ENCODE peak calls at places on chromosomes 1 and 21, in eight cellular contexts. T is neural progenitor cell, M is PC-9, L is dorsolateral prefrontal cortex, I is cardiac fibroblast, A is spleen, R is fibroblast of villous mesenchyme, Z is GM12865. P is an unnamed sample.
A peak's percentile ranks its signal among the peaks of the same experiment; 100 is the strongest.

GRCh38 chr1:92923664-92924063 is 37.6 kb downstream of the DIPK1A start:
- DNase-seq in T (no peak), M (no peak), L (no peak), I (no peak), A (no peak), R (peak; percentile 71), Z (no peak), P (no peak)

GRCh38 chr1:206469411-206469932 is 804 bp upstream of the IKBKE start:
- DNase-seq in T (no peak), M (peak; percentile 41), L (no peak), I (no peak), A (peak; percentile 56), R (no peak), Z (peak; percentile 57), P (no peak)

GRCh38 chr1:99180915-99181314 is 83.4 kb upstream of the PLPPR4 start:
- DNase-seq in T (no peak), M (no peak), L (no peak), I (peak; percentile 35), A (no peak), R (no peak), Z (no peak), P (no peak)

GRCh38 chr1:160844447-160845232 is 18.0 kb downstream of the CD244 start:
- DNase-seq in T (no peak), M (no peak), L (no peak), I (no peak), A (no peak), R (no peak), Z (no peak), P (no peak)

GRCh38 chr1:52355436-52355835 is 10.6 kb downstream of the CC2D1B start:
- DNase-seq in T (no peak), M (no peak), L (no peak), I (no peak), A (no peak), R (no peak), Z (no peak), P (no peak)

GRCh38 chr1:41482001-41482765 is 2.3 kb downstream of the EDN2 start:
- DNase-seq in T (no peak), M (peak; percentile 88), L (no peak), I (no peak), A (peak; percentile 61), R (no peak), Z (no peak), P (no peak)

GRCh38 chr21:27173052-27173451 is 206.2 kb upstream of the ADAMTS5 start:
- DNase-seq in T (no peak), M (no peak), L (no peak), I (no peak), A (no peak), R (no peak), Z (no peak), P (no peak)

GRCh38 chr1:245874942-245875580 is 632.0 kb downstream of the SMYD3 start:
- DNase-seq in T (no peak), M (no peak), L (no peak), I (peak; percentile 100), A (no peak), R (peak; percentile 99), Z (no peak), P (peak; percentile 97)

GRCh38 chr1:50371749-50372148 is 51.5 kb downstream of the DMRTA2 start:
- DNase-seq in T (no peak), M (no peak), L (no peak), I (no peak), A (no peak), R (no peak), Z (no peak), P (no peak)

GRCh38 chr1:55298167-55298894 is 83.2 kb upstream of the USP24 start:
- DNase-seq in T (no peak), M (no peak), L (no peak), I (no peak), A (no peak), R (no peak), Z (no peak), P (no peak)

GRCh38 chr1:158035976-158036583 is 42.6 kb downstream of the KIRREL1 start:
- DNase-seq in T (peak; percentile 60), M (peak; percentile 33), L (no peak), I (peak; percentile 81), A (no peak), R (peak; percentile 82), Z (peak; percentile 31), P (no peak)

GRCh38 chr1:228778466-228778865 is 43.2 kb downstream of the RHOU start:
- DNase-seq in T (no peak), M (no peak), L (no peak), I (no peak), A (no peak), R (no peak), Z (no peak), P (no peak)

GRCh38 chr1:33348676-33349080 is 27.8 kb upstream of the A3GALT2 start:
- DNase-seq in T (no peak), M (no peak), L (no peak), I (no peak), A (peak; percentile 76), R (peak; percentile 53), Z (no peak), P (no peak)

GRCh38 chr21:37564341-37564923 is 197.9 kb downstream of the DYRK1A start:
- DNase-seq in T (peak; percentile 21), M (peak; percentile 87), L (peak; percentile 91), I (peak; percentile 96), A (peak; percentile 89), R (peak; percentile 96), Z (peak; percentile 76), P (peak; percentile 88)
- H3K4me3 ChIP-seq in T (no peak overlapping the region), M (peak overlapping the region; percentile 65), L (peak overlapping the region; percentile 82), I (peak overlapping the region; percentile 65), A (peak overlapping the region; percentile 84), R (peak overlapping the region; percentile 61), Z (peak overlapping the region; percentile 72), P (peak overlapping the region; percentile 75)

GRCh38 chr1:108591471-108591870 is 31.6 kb downstream of the EEIG2 start:
- DNase-seq in T (no peak), M (no peak), L (no peak), I (no peak), A (no peak), R (no peak), Z (no peak), P (no peak)
- H3K4me3 ChIP-seq in T (no peak overlapping the region), M (no peak overlapping the region), L (no peak overlapping the region), I (no peak overlapping the region), A (no peak overlapping the region), R (no peak overlapping the region), Z (no peak overlapping the region), P (no peak overlapping the region)

GRCh38 chr1:12619396-12620141 is 1.6 kb upstream of the DHRS3 start:
- DNase-seq in T (peak; percentile 93), M (peak; percentile 79), L (peak; percentile 87), I (peak; percentile 91), A (peak; percentile 93), R (peak; percentile 90), Z (peak; percentile 76), P (no peak)

GRCh38 chr1:12618661-12619395 is 818 bp upstream of the DHRS3 start:
- DNase-seq in T (peak; percentile 79), M (peak; percentile 79), L (no peak), I (peak; percentile 80), A (peak; percentile 82), R (peak; percentile 91), Z (no peak), P (peak; percentile 70)

GRCh38 chr1:12621346-12622320 is 3.6 kb upstream of the DHRS3 start:
- DNase-seq in T (no peak), M (no peak), L (no peak), I (peak; percentile 57), A (peak; percentile 65), R (peak; percentile 8), Z (no peak), P (no peak)

GRCh38 chr1:12620931-12621330 is 2.9 kb upstream of the DHRS3 start:
- DNase-seq in T (no peak), M (no peak), L (no peak), I (no peak), A (peak; percentile 39), R (no peak), Z (no peak), P (no peak)

DNA sequence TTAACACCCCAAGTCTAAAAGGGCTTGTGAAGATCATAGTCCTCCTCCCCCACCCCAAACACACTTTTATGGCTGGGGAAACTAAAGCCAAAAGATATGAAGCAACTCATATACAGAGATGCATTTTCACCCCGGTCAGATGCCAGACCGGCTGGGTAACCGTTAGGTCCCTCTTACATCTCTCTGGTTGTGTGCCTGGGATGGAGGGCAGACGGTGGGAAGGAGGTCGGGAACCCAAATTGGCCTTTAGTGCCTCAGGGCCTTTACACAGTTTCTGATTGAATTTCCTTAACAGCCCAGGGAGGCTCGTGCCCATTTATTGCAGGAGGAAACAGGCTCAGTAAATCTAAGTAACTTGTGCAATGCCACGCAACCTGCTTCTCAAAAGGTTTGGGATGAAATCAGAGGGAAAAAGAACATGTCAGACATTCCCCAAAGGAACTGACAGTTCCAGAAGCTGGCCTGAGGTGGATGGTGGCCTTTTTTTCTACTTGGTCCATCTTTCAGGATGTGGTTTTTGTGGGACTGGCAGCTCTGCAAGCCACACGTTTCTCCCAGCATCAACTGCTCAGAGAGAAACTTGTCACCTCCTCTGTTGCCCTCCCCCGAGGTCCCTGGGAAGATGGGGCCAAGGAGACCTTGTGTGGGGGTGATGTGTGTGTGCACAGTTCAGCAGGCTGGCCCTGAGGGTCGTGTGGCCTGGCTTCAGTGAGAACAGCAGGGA is 2.3 kb upstream of the DHRS3 start:
- DNase-seq in T (no peak), M (no peak), L (no peak), I (no peak), A (peak; percentile 74), R (no peak), Z (peak; percentile 25), P (no peak)
- H3K4me3 ChIP-seq in T (no peak overlapping the region), M (peak overlapping the region; percentile 91), L (peak overlapping the region; percentile 72), I (no peak overlapping the region), A (no peak overlapping the region), R (no peak overlapping the region), Z (no peak overlapping the region), P (peak overlapping the region; percentile 1)

GRCh38 chr1:24152631-24153494 is 9.9 kb upstream of the IL22RA1 start:
- DNase-seq in T (no peak), M (no peak), L (no peak), I (no peak), A (no peak), R (no peak), Z (no peak), P (no peak)

GRCh38 chr1:24147194-24147593 is 4.3 kb upstream of the IL22RA1 start:
- DNase-seq in T (no peak), M (no peak), L (no peak), I (no peak), A (no peak), R (no peak), Z (no peak), P (no peak)

GRCh38 chr1:24150228-24151174 is 7.6 kb upstream of the IL22RA1 start:
- DNase-seq in T (peak; percentile 88), M (peak; percentile 92), L (peak; percentile 79), I (peak; percentile 85), A (peak; percentile 96), R (peak; percentile 78), Z (peak; percentile 90), P (no peak)

GRCh38 chr1:24151175-24151533 is 8.2 kb upstream of the IL22RA1 start:
- DNase-seq in T (peak; percentile 92), M (peak; percentile 68), L (no peak), I (no peak), A (no peak), R (no peak), Z (no peak), P (no peak)

DNA sequence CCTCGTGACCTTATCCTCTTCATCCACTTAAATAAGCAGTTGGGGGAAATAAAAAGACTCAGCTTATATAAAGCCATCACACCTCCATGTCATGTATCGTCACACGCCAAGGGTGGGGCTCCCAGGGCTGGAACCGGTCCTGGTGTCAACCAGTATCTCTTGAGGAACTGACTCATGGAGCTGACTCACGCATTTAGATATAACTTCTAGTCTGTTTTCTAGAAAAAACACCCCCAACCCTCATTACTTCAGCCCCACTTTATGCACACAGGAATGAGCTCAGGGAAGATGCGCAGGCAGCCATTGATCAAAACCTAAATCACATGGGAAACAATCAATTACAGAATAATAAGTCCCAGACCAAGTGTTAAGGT is 6.9 kb upstream of the IL22RA1 start:
- DNase-seq in T (no peak), M (peak; percentile 61), L (no peak), I (peak; percentile 59), A (no peak), R (peak; percentile 55), Z (no peak), P (no peak)
- H3K4me3 ChIP-seq in T (no peak overlapping the region), M (peak overlapping the region; percentile 39), L (no peak overlapping the region), I (peak overlapping the region; percentile 27), A (no peak overlapping the region), R (peak overlapping the region; percentile 23), Z (no peak overlapping the region), P (no peak overlapping the region)

P was measured in BJ.